ENCODE peak calls at places on chromosome 7, in nine cellular contexts. C is astrocyte; X is Panc1; Z is naive thymus-derived CD8-positive, alpha-beta T cell; B is SHP77; G is Calu3; J is neural crest cell; W is psoas muscle; H is NCI-H1436. O is an unnamed sample.

GRCh38 chr7:31056775-31057346 is 4.8 kb downstream of the ADCYAP1R1 start:
- DNase-seq in C (no peak), X (no peak), Z (no peak), B (no peak), G (peak; percentile 32), J (no peak), W (no peak), H (no peak), O (no peak)

GRCh38 chr7:97006146-97006950 is 995 bp downstream of the DLX6 start:
- DNase-seq in C (peak; percentile 1), X (no peak), Z (no peak), B (peak; percentile 47), G (peak; percentile 41), J (no peak), W (no peak), H (no peak), O (no peak)

GRCh38 chr7:47329320-47329926 is 252.5 kb downstream of the TNS3 start:
- DNase-seq in C (no peak), X (no peak), Z (no peak), B (no peak), G (no peak), J (no peak), W (no peak), H (no peak), O (peak; percentile 40)

GRCh38 chr7:155836216-155837125 is 24.2 kb upstream of the SHH start:
- DNase-seq in C (no peak), X (no peak), Z (no peak), B (no peak), G (no peak), J (no peak), W (no peak), H (no peak), O (no peak)

GRCh38 chr7:75879771-75880184 is 944 bp downstream of the RHBDD2 start:
- DNase-seq in C (peak; percentile 87), X (no peak), Z (peak; percentile 42), B (no peak), G (no peak), J (no peak), W (no peak), H (no peak), O (peak; percentile 47)

GRCh38 chr7:42931447-42931833 is 534 bp downstream of the PSMA2 start:
- DNase-seq in C (no peak), X (no peak), Z (no peak), B (no peak), G (no peak), J (no peak), W (no peak), H (no peak), O (no peak)

GRCh38 chr7:149458235-149458634 is 2.6 kb downstream of the ZNF777 start:
- DNase-seq in C (no peak), X (no peak), Z (no peak), B (no peak), G (no peak), J (no peak), W (no peak), H (no peak), O (no peak)

GRCh38 chr7:16810112-16810511 is 5.3 kb upstream of the AGR2 start:
- DNase-seq in C (peak; percentile 16), X (no peak), Z (no peak), B (no peak), G (no peak), J (no peak), W (no peak), H (no peak), O (no peak)

GRCh38 chr7:16421333-16422099 is at the start of gene CRPPA:
- DNase-seq in C (peak; percentile 40), X (no peak), Z (peak; percentile 12), B (peak; percentile 11), G (peak; percentile 62), J (peak; percentile 44), W (peak; percentile 67), H (no peak), O (no peak)

GRCh38 chr7:1255083-1255816 is 22.6 kb downstream of the UNCX start:
- DNase-seq in C (no peak), X (no peak), Z (no peak), B (no peak), G (no peak), J (no peak), W (peak; percentile 39), H (no peak), O (no peak)

GRCh38 chr7:105149827-105150226 is 135.8 kb downstream of the KMT2E start:
- DNase-seq in C (peak; percentile 47), X (peak; percentile 86), Z (no peak), B (no peak), G (no peak), J (no peak), W (no peak), H (no peak), O (peak; percentile 66)

GRCh38 chr7:146175716-146176115 is 59.1 kb downstream of the CNTNAP2 start:
- DNase-seq in C (no peak), X (no peak), Z (no peak), B (no peak), G (no peak), J (no peak), W (no peak), H (no peak), O (peak; percentile 1)

GRCh38 chr7:82805527-82805960 is 357.1 kb downstream of the PCLO start:
- DNase-seq in C (peak; percentile 94), X (peak; percentile 66), Z (no peak), B (peak; percentile 44), G (peak; percentile 6), J (no peak), W (no peak), H (no peak), O (peak; percentile 97)

GRCh38 chr7:120986665-120987064 is 1.8 kb upstream of the CPED1 start:
- DNase-seq in C (no peak), X (no peak), Z (no peak), B (no peak), G (no peak), J (no peak), W (no peak), H (no peak), O (no peak)

GRCh38 chr7:27424231-27424630 is 181.6 kb downstream of the EVX1 start:
- DNase-seq in C (no peak), X (no peak), Z (no peak), B (no peak), G (peak; percentile 63), J (no peak), W (no peak), H (no peak), O (no peak)

GRCh38 chr7:105648561-105649401 is 67.5 kb upstream of the EFCAB10 start:
- DNase-seq in C (no peak), X (no peak), Z (no peak), B (peak; percentile 80), G (peak; percentile 55), J (no peak), W (no peak), H (peak; percentile 79), O (peak; percentile 68)

GRCh38 chr7:91033574-91033973 is 230.7 kb upstream of the FZD1 start:
- DNase-seq in C (no peak), X (no peak), Z (no peak), B (no peak), G (no peak), J (no peak), W (peak; percentile 19), H (no peak), O (no peak)

GRCh38 chr7:55488221-55488620 is 84.1 kb downstream of the VOPP1 start:
- DNase-seq in C (no peak), X (no peak), Z (no peak), B (no peak), G (no peak), J (no peak), W (no peak), H (no peak), O (no peak)

GRCh38 chr7:148633761-148634160 is 43.2 kb downstream of the C7orf33 start:
- DNase-seq in C (no peak), X (no peak), Z (no peak), B (no peak), G (no peak), J (no peak), W (no peak), H (no peak), O (no peak)

GRCh38 chr7:85033263-85033662 is 153.6 kb downstream of the SEMA3D start:
- DNase-seq in C (no peak), X (no peak), Z (no peak), B (no peak), G (no peak), J (no peak), W (no peak), H (no peak), O (no peak)

GRCh38 chr7:54932818-54933543 is 85.8 kb upstream of the EGFR start:
- DNase-seq in C (peak; percentile 65), X (no peak), Z (no peak), B (peak; percentile 93), G (peak; percentile 81), J (peak; percentile 65), W (peak; percentile 82), H (peak; percentile 81), O (peak; percentile 71)

GRCh38 chr7:38675500-38676106 is 44.4 kb upstream of the AMPH start:
- DNase-seq in C (no peak), X (no peak), Z (no peak), B (peak; percentile 5), G (no peak), J (no peak), W (peak; percentile 60), H (no peak), O (no peak)

GRCh38 chr7:121504478-121504877 is 108.4 kb upstream of the FAM3C start:
- DNase-seq in C (peak; percentile 91), X (no peak), Z (no peak), B (no peak), G (no peak), J (no peak), W (no peak), H (no peak), O (peak; percentile 94)

GRCh38 chr7:94142281-94142680 is 138.1 kb upstream of the BET1 start:
- DNase-seq in C (no peak), X (no peak), Z (no peak), B (no peak), G (no peak), J (no peak), W (no peak), H (no peak), O (no peak)

GRCh38 chr7:80781561-80781979 is 137.3 kb downstream of the SEMA3C start:
- DNase-seq in C (peak; percentile 91), X (no peak), Z (no peak), B (no peak), G (no peak), J (no peak), W (no peak), H (no peak), O (peak; percentile 94)

GRCh38 chr7:34320926-34321609 is 336.9 kb upstream of the NPSR1 start:
- DNase-seq in C (peak; percentile 50), X (peak; percentile 58), Z (no peak), B (peak; percentile 68), G (peak; percentile 83), J (peak; percentile 59), W (peak; percentile 60), H (peak; percentile 72), O (peak; percentile 84)

GRCh38 chr7:112211348-112211907 is 4.9 kb downstream of the ZNF277 start:
- DNase-seq in C (no peak), X (no peak), Z (no peak), B (no peak), G (peak; percentile 19), J (no peak), W (no peak), H (no peak), O (no peak)

GRCh38 chr7:8290645-8291308 is 28.8 kb upstream of the ICA1 start:
- DNase-seq in C (peak; percentile 18), X (no peak), Z (no peak), B (no peak), G (peak; percentile 44), J (no peak), W (no peak), H (peak; percentile 90), O (peak; percentile 73)

GRCh38 chr7:108002726-108003590 is at the start of gene LAMB1:
- DNase-seq in C (peak; percentile 72), X (no peak), Z (no peak), B (no peak), G (peak; percentile 79), J (peak; percentile 69), W (peak; percentile 87), H (peak; percentile 38), O (peak; percentile 77)

GRCh38 chr7:85172530-85172941 is 14.3 kb downstream of the SEMA3D start:
- DNase-seq in C (peak; percentile 91), X (no peak), Z (no peak), B (no peak), G (no peak), J (no peak), W (no peak), H (no peak), O (peak; percentile 54)

GRCh38 chr7:107383203-107383602 is 86.7 kb upstream of the GPR22 start:
- DNase-seq in C (no peak), X (no peak), Z (no peak), B (no peak), G (no peak), J (no peak), W (no peak), H (no peak), O (no peak)

O was measured in A172.